ENCODE peak calls at places on chromosomes 4 and X, in six cellular contexts. One of them, this sample, is unnamed.

GRCh38 chr4:36260714-36261113 is 16.4 kb upstream of the ARAP2 start:
- DNase-seq in WERI-Rb-1: no peak
- DNase-seq in BJ: no peak
- DNase-seq in epithelial cell of esophagus: no peak
- DNase-seq in astrocyte of the spinal cord: no peak
- DNase-seq in OCI-LY7: no peak
- DNase-seq in this sample: no peak

GRCh38 chr4:74451214-74451661 is 6.3 kb downstream of the AREG start:
- DNase-seq in epithelial cell of esophagus: peak
- DNase-seq in OCI-LY7: no peak
- DNase-seq in astrocyte of the spinal cord: peak
- DNase-seq in BJ: no peak
- DNase-seq in WERI-Rb-1: no peak
- DNase-seq in this sample: no peak

GRCh38 chr4:186009976-186010375 is 59.0 kb upstream of the TLR3 start:
- DNase-seq in astrocyte of the spinal cord: no peak
- DNase-seq in OCI-LY7: no peak
- DNase-seq in epithelial cell of esophagus: no peak
- DNase-seq in BJ: no peak
- DNase-seq in WERI-Rb-1: no peak
- DNase-seq in this sample: no peak

GRCh38 chr4:104128031-104128849 is 366.5 kb downstream of the CXXC4 start:
- DNase-seq in WERI-Rb-1: no peak
- DNase-seq in astrocyte of the spinal cord: peak
- DNase-seq in BJ: no peak
- DNase-seq in epithelial cell of esophagus: no peak
- DNase-seq in OCI-LY7: no peak
- DNase-seq in this sample: no peak

GRCh38 chr4:55036405-55036804 is 89.0 kb downstream of the KDR start:
- DNase-seq in BJ: no peak
- DNase-seq in epithelial cell of esophagus: no peak
- DNase-seq in WERI-Rb-1: no peak
- DNase-seq in astrocyte of the spinal cord: no peak
- DNase-seq in OCI-LY7: no peak
- DNase-seq in this sample: no peak

GRCh38 chr4:166501941-166502382 is 628.9 kb downstream of the TLL1 start:
- DNase-seq in epithelial cell of esophagus: peak
- DNase-seq in astrocyte of the spinal cord: no peak
- DNase-seq in WERI-Rb-1: peak
- DNase-seq in OCI-LY7: peak
- DNase-seq in BJ: no peak
- DNase-seq in this sample: no peak

GRCh38 chr4:81257841-81258240 is 42.8 kb upstream of the PRKG2 start:
- DNase-seq in epithelial cell of esophagus: no peak
- DNase-seq in OCI-LY7: no peak
- DNase-seq in WERI-Rb-1: no peak
- DNase-seq in BJ: no peak
- DNase-seq in astrocyte of the spinal cord: no peak
- DNase-seq in this sample: no peak

GRCh38 chr4:177573487-177573886 is 131.2 kb upstream of the AGA start:
- DNase-seq in WERI-Rb-1: no peak
- DNase-seq in BJ: peak
- DNase-seq in OCI-LY7: no peak
- DNase-seq in astrocyte of the spinal cord: peak
- DNase-seq in epithelial cell of esophagus: peak
- DNase-seq in this sample: peak

GRCh38 chr4:76867377-76867776 is 30.6 kb downstream of the SOWAHB start:
- DNase-seq in OCI-LY7: no peak
- DNase-seq in BJ: no peak
- DNase-seq in WERI-Rb-1: no peak
- DNase-seq in astrocyte of the spinal cord: no peak
- DNase-seq in epithelial cell of esophagus: no peak
- DNase-seq in this sample: no peak

GRCh38 chr4:76357981-76358380 is 51.4 kb downstream of the STBD1 start:
- DNase-seq in astrocyte of the spinal cord: no peak
- DNase-seq in OCI-LY7: no peak
- DNase-seq in WERI-Rb-1: peak
- DNase-seq in epithelial cell of esophagus: no peak
- DNase-seq in BJ: no peak
- DNase-seq in this sample: no peak

GRCh38 chr4:146514651-146515379 is 6.9 kb downstream of the SLC10A7 start:
- DNase-seq in astrocyte of the spinal cord: no peak
- DNase-seq in OCI-LY7: no peak
- DNase-seq in WERI-Rb-1: no peak
- DNase-seq in BJ: no peak
- DNase-seq in epithelial cell of esophagus: no peak
- DNase-seq in this sample: no peak
- TF ChIP-seq CTCF in astrocyte of the spinal cord: no peak
- TF ChIP-seq CTCF in OCI-LY7: no peak
- TF ChIP-seq CTCF in WERI-Rb-1: no peak
- TF ChIP-seq CTCF in BJ: no peak
- TF ChIP-seq CTCF in epithelial cell of esophagus: no peak
- TF ChIP-seq CTCF in this sample: no peak

GRCh38 chr4:681736-682451 is 7.1 kb downstream of the SLC49A3 start:
- DNase-seq in OCI-LY7: no peak
- DNase-seq in epithelial cell of esophagus: peak
- DNase-seq in WERI-Rb-1: no peak
- DNase-seq in astrocyte of the spinal cord: no peak
- DNase-seq in BJ: no peak
- DNase-seq in this sample: no peak
- H3K4me3 ChIP-seq in OCI-LY7: no peak
- H3K4me3 ChIP-seq in epithelial cell of esophagus: peak
- H3K4me3 ChIP-seq in WERI-Rb-1: no peak
- H3K4me3 ChIP-seq in astrocyte of the spinal cord: no peak
- H3K4me3 ChIP-seq in BJ: peak
- H3K4me3 ChIP-seq in this sample: no peak

GRCh38 chr4:26860922-26861433 is 337 bp downstream of the STIM2 start:
- DNase-seq in epithelial cell of esophagus: peak
- DNase-seq in OCI-LY7: peak
- DNase-seq in WERI-Rb-1: peak
- DNase-seq in BJ: no peak
- DNase-seq in astrocyte of the spinal cord: peak
- DNase-seq in this sample: no peak

GRCh38 chr4:26858947-26859401 is 1.7 kb upstream of the STIM2 start:
- DNase-seq in epithelial cell of esophagus: peak
- DNase-seq in BJ: no peak
- DNase-seq in WERI-Rb-1: no peak
- DNase-seq in OCI-LY7: peak
- DNase-seq in astrocyte of the spinal cord: no peak
- DNase-seq in this sample: no peak

GRCh38 chr4:26859762-26860156 is 882 bp upstream of the STIM2 start:
- DNase-seq in astrocyte of the spinal cord: no peak
- DNase-seq in epithelial cell of esophagus: peak
- DNase-seq in WERI-Rb-1: no peak
- DNase-seq in OCI-LY7: peak
- DNase-seq in BJ: no peak
- DNase-seq in this sample: no peak

GRCh38 chr4:26861434-26862186 is 969 bp downstream of the STIM2 start:
- DNase-seq in BJ: no peak
- DNase-seq in epithelial cell of esophagus: peak
- DNase-seq in WERI-Rb-1: peak
- DNase-seq in astrocyte of the spinal cord: peak
- DNase-seq in OCI-LY7: peak
- DNase-seq in this sample: no peak

GRCh38 chr4:26860157-26860921 is at the start of gene STIM2:
- DNase-seq in WERI-Rb-1: peak
- DNase-seq in epithelial cell of esophagus: peak
- DNase-seq in OCI-LY7: peak
- DNase-seq in BJ: peak
- DNase-seq in astrocyte of the spinal cord: peak
- DNase-seq in this sample: peak
- TF ChIP-seq CTCF in WERI-Rb-1: peak
- TF ChIP-seq CTCF in epithelial cell of esophagus: peak
- TF ChIP-seq CTCF in OCI-LY7: peak
- TF ChIP-seq CTCF in BJ: peak
- TF ChIP-seq CTCF in astrocyte of the spinal cord: peak
- TF ChIP-seq CTCF in this sample: peak

GRCh38 chrX:105821471-105822081 is 763 bp upstream of the NRK start:
- DNase-seq in epithelial cell of esophagus: peak
- DNase-seq in OCI-LY7: no peak
- DNase-seq in BJ: no peak
- DNase-seq in astrocyte of the spinal cord: peak
- DNase-seq in WERI-Rb-1: no peak
- DNase-seq in this sample: no peak
- H3K4me3 ChIP-seq in epithelial cell of esophagus: peak
- H3K4me3 ChIP-seq in OCI-LY7: no peak
- H3K4me3 ChIP-seq in BJ: no peak
- H3K4me3 ChIP-seq in astrocyte of the spinal cord: peak
- H3K4me3 ChIP-seq in WERI-Rb-1: no peak
- H3K4me3 ChIP-seq in this sample: no peak

GRCh38 chr4:48767055-48767454 is 13.0 kb downstream of the FRYL start:
- DNase-seq in astrocyte of the spinal cord: no peak
- DNase-seq in WERI-Rb-1: no peak
- DNase-seq in epithelial cell of esophagus: no peak
- DNase-seq in BJ: no peak
- DNase-seq in OCI-LY7: no peak
- DNase-seq in this sample: no peak
- TF ChIP-seq CTCF in astrocyte of the spinal cord: peak
- TF ChIP-seq CTCF in WERI-Rb-1: peak
- TF ChIP-seq CTCF in epithelial cell of esophagus: peak
- TF ChIP-seq CTCF in BJ: no peak
- TF ChIP-seq CTCF in OCI-LY7: no peak
- TF ChIP-seq CTCF in this sample: no peak

DNA sequence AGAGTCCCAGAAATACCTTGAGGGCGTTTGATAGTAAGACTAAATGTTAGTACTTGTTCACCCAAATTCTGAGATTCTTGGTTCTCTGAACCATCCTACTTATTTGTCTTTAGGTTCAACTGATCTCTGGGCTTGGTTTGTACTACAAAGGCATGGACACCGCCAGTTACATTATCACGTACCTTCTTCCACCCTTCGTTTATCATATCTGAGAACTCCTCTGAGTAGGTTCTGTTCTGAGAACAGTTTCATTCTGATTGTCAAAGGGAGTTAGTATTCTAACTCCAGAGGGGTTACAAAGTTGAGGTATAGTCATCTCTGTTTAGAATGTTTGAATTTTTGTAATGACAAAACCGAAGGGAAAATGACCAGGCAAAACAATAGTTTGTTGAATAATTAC is 19.3 kb downstream of the ZFX start:
- DNase-seq in WERI-Rb-1: no peak
- DNase-seq in OCI-LY7: no peak
- DNase-seq in epithelial cell of esophagus: no peak
- DNase-seq in astrocyte of the spinal cord: no peak
- DNase-seq in BJ: no peak
- DNase-seq in this sample: no peak
- H3K4me3 ChIP-seq in WERI-Rb-1: no peak
- H3K4me3 ChIP-seq in OCI-LY7: peak
- H3K4me3 ChIP-seq in epithelial cell of esophagus: no peak
- H3K4me3 ChIP-seq in astrocyte of the spinal cord: no peak
- H3K4me3 ChIP-seq in BJ: no peak
- H3K4me3 ChIP-seq in this sample: no peak

DNA sequence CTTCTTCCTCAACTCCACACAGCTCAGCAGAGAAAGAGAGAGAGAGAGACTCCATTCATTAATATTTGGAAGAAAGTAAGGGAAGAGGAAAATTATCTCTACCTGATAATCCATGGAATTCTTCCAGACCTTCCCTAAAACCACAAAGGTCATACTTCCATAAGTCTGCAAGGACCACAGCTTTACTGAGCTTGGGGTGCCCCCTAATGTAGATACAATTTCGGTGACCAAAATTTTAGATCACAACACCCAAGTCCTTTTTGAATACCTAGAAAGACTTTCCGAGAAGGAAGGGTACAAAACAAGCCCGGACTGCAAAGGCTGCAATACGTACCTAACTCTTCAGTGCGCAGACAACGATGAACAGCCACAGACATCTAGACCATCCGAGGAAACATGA is 523.9 kb downstream of the GLUD2 start:
- DNase-seq in OCI-LY7: peak
- DNase-seq in WERI-Rb-1: no peak
- DNase-seq in BJ: no peak
- DNase-seq in astrocyte of the spinal cord: no peak
- DNase-seq in epithelial cell of esophagus: no peak
- DNase-seq in this sample: no peak
- TF ChIP-seq CTCF in OCI-LY7: peak
- TF ChIP-seq CTCF in WERI-Rb-1: no peak
- TF ChIP-seq CTCF in BJ: no peak
- TF ChIP-seq CTCF in astrocyte of the spinal cord: no peak
- TF ChIP-seq CTCF in epithelial cell of esophagus: no peak
- TF ChIP-seq CTCF in this sample: no peak

GRCh38 chrX:150361777-150362351 is 1.3 kb upstream of the MAMLD1 start:
- DNase-seq in WERI-Rb-1: peak
- DNase-seq in astrocyte of the spinal cord: no peak
- DNase-seq in epithelial cell of esophagus: peak
- DNase-seq in BJ: no peak
- DNase-seq in OCI-LY7: no peak
- DNase-seq in this sample: no peak
- H3K4me3 ChIP-seq in WERI-Rb-1: no peak
- H3K4me3 ChIP-seq in astrocyte of the spinal cord: peak
- H3K4me3 ChIP-seq in epithelial cell of esophagus: peak
- H3K4me3 ChIP-seq in BJ: peak
- H3K4me3 ChIP-seq in OCI-LY7: no peak
- H3K4me3 ChIP-seq in this sample: peak

This sample was measured in AG09309.